ENCODE peak calls at places on chromosomes 3 and 15, in nine cellular contexts. D is HepG2; M is GM04504; K is mucosa of gallbladder; J is omental fat pad; I is amniotic stem cell; F is stimulated activated CD4-positive, alpha-beta T cell treated with anti-CD3 and anti-CD28 coated beads, Interleukin-12 subunit alpha, Interleukin-12 subunit beta, amount 100 ng/mL, for 24 hours; A is substantia nigra; P is DMS53. N is an unnamed sample.

GRCh38 chr3:11186318-11186692 is 32.0 kb downstream of the HRH1 start:
- DNase-seq in D (no peak), M (no peak), K (no peak), J (no peak), I (no peak), F (no peak), A (no peak), P (no peak), N (no peak)

GRCh38 chr3:189171707-189172106 is at the start of gene TPRG1:
- DNase-seq in D (no peak), M (no peak), K (no peak), J (no peak), I (no peak), F (no peak), A (no peak), P (no peak), N (no peak)

GRCh38 chr3:169774186-169774585 is 990 bp downstream of the MYNN start:
- DNase-seq in D (no peak), M (no peak), K (no peak), J (no peak), I (no peak), F (no peak), A (no peak), P (no peak), N (no peak)

GRCh38 chr3:32872487-32873382 is 54.9 kb downstream of the TRIM71 start:
- DNase-seq in D (no peak), M (no peak), K (peak), J (no peak), I (no peak), F (no peak), A (no peak), P (peak), N (no peak)

GRCh38 chr15:40103124-40103858 is 5.4 kb downstream of the BMF start:
- DNase-seq in D (no peak), M (peak), K (peak), J (no peak), I (no peak), F (no peak), A (peak), P (peak), N (peak)

GRCh38 chr3:61574854-61575253 is 13.5 kb downstream of the PTPRG start:
- DNase-seq in D (no peak), M (peak), K (no peak), J (no peak), I (no peak), F (no peak), A (no peak), P (no peak), N (no peak)

GRCh38 chr3:99892332-99892731 is 74.7 kb downstream of the CMSS1 start:
- DNase-seq in D (no peak), M (no peak), K (no peak), J (no peak), I (no peak), F (no peak), A (no peak), P (no peak), N (no peak)

GRCh38 chr15:35279811-35280210 is 194.7 kb upstream of the NANOGP8 start:
- DNase-seq in D (no peak), M (no peak), K (no peak), J (no peak), I (no peak), F (no peak), A (no peak), P (no peak), N (no peak)